ENCODE peak calls at places on chromosomes 2 and 18, in ten cellular contexts. F is C1 segment of cervical spinal cord; I is heart left ventricle; O is head of caudate nucleus; H is CD4-positive, alpha-beta memory T cell; R is right lobe of liver; J is esophagus squamous epithelium; M is iPS-NIHi11; K is AG09319; Y is GM23248. G is an unnamed sample.

GRCh38 chr2:118806797-118807667 is 40.4 kb downstream of the EN1 start:
- DNase-seq in H (no peak), K (no peak), F (no peak), I (no peak), R (no peak), J (no peak), M (no peak), Y (peak), O (no peak), G (no peak)

GRCh38 chr2:83851066-83851465 is 608.0 kb downstream of the SUCLG1 start:
- DNase-seq in F (no peak), O (no peak), I (no peak), M (no peak), H (no peak), J (no peak), K (no peak), R (no peak), Y (no peak), G (no peak)

GRCh38 chr2:200033939-200034338 is 78.6 kb downstream of the MAIP1 start:
- DNase-seq in O (no peak), M (no peak), K (no peak), R (no peak), H (no peak), F (no peak), I (no peak), Y (no peak), J (no peak), G (no peak)

GRCh38 chr2:70785137-70785911 is 5.1 kb downstream of the FIGLA start:
- DNase-seq in K (no peak), O (peak), J (no peak), Y (peak), F (no peak), R (no peak), H (no peak), M (peak), I (no peak), G (no peak)

GRCh38 chr18:57819671-57820460 is 16.8 kb upstream of the ATP8B1 start:
- DNase-seq in R (peak), K (peak), O (no peak), Y (peak), M (peak), J (no peak), I (peak), H (no peak), F (no peak), G (no peak)

GRCh38 chr2:27078267-27079194 is at the start of gene EMILIN1:
- DNase-seq in K (peak), I (peak), M (peak), Y (peak), R (peak), O (peak), H (no peak), F (no peak), J (no peak), G (peak)

GRCh38 chr2:77604953-77605947 is 83.1 kb upstream of the LRRTM4 start:
- DNase-seq in I (no peak), R (no peak), Y (no peak), J (no peak), M (no peak), H (no peak), F (no peak), K (no peak), O (no peak), G (no peak)

GRCh38 chr2:200239216-200239615 is 67.3 kb upstream of the SPATS2L start:
- DNase-seq in M (no peak), K (no peak), I (no peak), J (no peak), R (no peak), O (no peak), F (no peak), Y (peak), H (no peak), G (no peak)

GRCh38 chr18:49597152-49597551 is 35.3 kb downstream of the LIPG start:
- DNase-seq in Y (no peak), M (no peak), J (no peak), I (no peak), H (no peak), R (no peak), K (no peak), O (no peak), F (no peak), G (no peak)

GRCh38 chr18:55509631-55510372 is 78.2 kb downstream of the TCF4 start:
- DNase-seq in H (no peak), F (no peak), R (no peak), O (no peak), I (peak), J (no peak), Y (peak), M (peak), K (no peak), G (peak)

GRCh38 chr18:75211002-75211621 is 515 bp downstream of the TSHZ1 start:
- DNase-seq in H (peak), I (no peak), M (peak), O (no peak), K (no peak), F (no peak), Y (peak), R (no peak), J (no peak), G (no peak)

GRCh38 chr2:156476516-156477206 is 40.5 kb downstream of the GPD2 start:
- DNase-seq in K (no peak), F (no peak), I (no peak), H (no peak), M (no peak), R (no peak), J (no peak), Y (peak), O (no peak), G (peak)

GRCh38 chr18:49472459-49472858 is 12.0 kb upstream of the DYM start:
- DNase-seq in R (no peak), F (no peak), O (no peak), I (no peak), M (no peak), J (no peak), K (no peak), H (no peak), Y (no peak), G (no peak)

GRCh38 chr2:141911485-141912066 is 219.2 kb downstream of the LRP1B start:
- DNase-seq in R (no peak), O (no peak), J (no peak), Y (no peak), F (no peak), M (peak), I (no peak), K (no peak), H (no peak), G (no peak)

GRCh38 chr2:71592181-71592711 is 138.9 kb downstream of the DYSF start:
- DNase-seq in O (peak), J (no peak), F (no peak), K (no peak), R (no peak), I (no peak), Y (no peak), H (no peak), M (peak), G (no peak)

GRCh38 chr2:164764996-164765395 is 76.6 kb downstream of the COBLL1 start:
- DNase-seq in M (no peak), K (no peak), R (no peak), H (no peak), O (no peak), J (no peak), Y (no peak), F (no peak), I (no peak), G (no peak)

GRCh38 chr18:67467188-67467587 is 49.3 kb downstream of the DSEL start:
- DNase-seq in M (no peak), J (no peak), K (no peak), Y (no peak), R (no peak), I (no peak), H (no peak), O (no peak), F (no peak), G (no peak)

GRCh38 chr2:28633739-28634138 is 117.9 kb upstream of the PPP1CB start:
- DNase-seq in K (no peak), M (no peak), J (no peak), O (no peak), F (no peak), R (no peak), H (no peak), I (no peak), Y (peak), G (no peak)

GRCh38 chr2:227447606-227448005 is 24.4 kb upstream of the AGFG1 start:
- DNase-seq in I (no peak), H (no peak), O (no peak), M (no peak), Y (peak), R (no peak), F (no peak), J (no peak), K (no peak), G (peak)

GRCh38 chr2:159710601-159711180 is 1.6 kb upstream of the MARCHF7 start:
- DNase-seq in I (no peak), R (no peak), J (no peak), K (no peak), Y (peak), O (no peak), M (no peak), F (no peak), H (no peak), G (no peak)

GRCh38 chr2:158255257-158255656 is 153.6 kb downstream of the UPP2 start:
- DNase-seq in J (no peak), R (no peak), H (no peak), Y (no peak), O (no peak), M (no peak), F (no peak), K (no peak), I (no peak), G (no peak)

GRCh38 chr2:19358242-19359020 is at the start of gene OSR1:
- DNase-seq in H (no peak), F (no peak), K (peak), I (peak), R (peak), M (peak), O (no peak), Y (peak), J (no peak), G (no peak)

G was measured in AG09309.